ENCODE peak calls at places on chromosomes 3 and 15, in seven cellular contexts. Y is HCT116, U is MM.1S, O is PC-3, X is GM23248, I is hepatocyte, E is SK-N-SH. H is an unnamed sample.

GRCh38 chr3:73766599-73767378 is 142.0 kb upstream of the PDZRN3 start:
- DNase-seq in I (peak; percentile 38), U (no peak), E (peak; percentile 34), X (peak; percentile 84), O (no peak), Y (no peak), H (peak; percentile 3)

GRCh38 chr3:164221297-164221696 is 857.0 kb downstream of the SI start:
- DNase-seq in I (no peak), E (no peak), X (no peak), Y (no peak), O (no peak), U (no peak), H (no peak)

GRCh38 chr3:113264741-113265140 is 53.4 kb downstream of the BOC start:
- DNase-seq in I (no peak), X (no peak), O (no peak), E (no peak), Y (no peak), U (no peak), H (peak; percentile 44)

GRCh38 chr15:56052389-56053045 is 59.1 kb upstream of the NEDD4 start:
- DNase-seq in O (peak; percentile 67), X (peak; percentile 71), U (peak; percentile 60), I (peak; percentile 65), E (peak; percentile 36), Y (peak; percentile 57), H (peak; percentile 76)

GRCh38 chr3:47578119-47578630 is 490 bp downstream of the CSPG5 start:
- DNase-seq in E (peak; percentile 93), I (peak; percentile 44), X (peak; percentile 53), Y (no peak), U (peak; percentile 23), O (no peak), H (peak; percentile 56)

GRCh38 chr3:147404800-147405551 is 1.4 kb downstream of the ZIC4 start:
- DNase-seq in X (no peak), I (no peak), Y (no peak), E (no peak), O (no peak), U (no peak), H (peak; percentile 61)

GRCh38 chr15:34812369-34812768 is 17.0 kb upstream of the ACTC1 start:
- DNase-seq in O (no peak), I (no peak), U (peak; percentile 37), X (peak; percentile 79), Y (no peak), E (no peak), H (no peak)

GRCh38 chr15:95086543-95087252 is 855.3 kb downstream of the MCTP2 start:
- DNase-seq in E (no peak), Y (peak; percentile 8), I (peak; percentile 40), X (no peak), O (no peak), U (no peak), H (no peak)

GRCh38 chr15:83855956-83856355 is 202.0 kb downstream of the ADAMTSL3 start:
- DNase-seq in U (no peak), Y (no peak), X (peak; percentile 42), I (no peak), O (no peak), E (no peak), H (no peak)

GRCh38 chr3:51389423-51390183 is 1.5 kb upstream of the RBM15B start:
- DNase-seq in I (peak; percentile 78), E (peak; percentile 84), X (peak; percentile 74), U (peak; percentile 52), O (peak; percentile 34), Y (no peak), H (peak; percentile 85)

GRCh38 chr3:74465652-74466415 is 148.6 kb downstream of the CNTN3 start:
- DNase-seq in E (no peak), Y (no peak), I (no peak), O (no peak), U (no peak), X (peak; percentile 69), H (no peak)

GRCh38 chr15:66489179-66489791 is 8.3 kb downstream of the SNAPC5 start:
- DNase-seq in X (no peak), Y (no peak), O (no peak), U (no peak), I (no peak), E (no peak), H (no peak)

GRCh38 chr3:151795276-151795675 is 18.6 kb upstream of the AADAC start:
- DNase-seq in I (no peak), U (no peak), E (no peak), O (peak; percentile 97), X (peak; percentile 76), Y (no peak), H (no peak)

GRCh38 chr3:17179381-17180205 is 294.8 kb downstream of the PLCL2 start:
- DNase-seq in Y (no peak), I (no peak), E (no peak), U (no peak), O (no peak), X (peak; percentile 47), H (no peak)

GRCh38 chr15:34373951-34374350 is 7.0 kb upstream of the LPCAT4 start:
- DNase-seq in Y (no peak), O (no peak), X (no peak), E (no peak), I (no peak), U (no peak), H (no peak)

GRCh38 chr15:71781179-71781964 is 29.0 kb upstream of the NR2E3 start:
- DNase-seq in E (no peak), O (no peak), U (no peak), I (no peak), X (peak; percentile 70), Y (no peak), H (no peak)

GRCh38 chr15:48493084-48493762 is 152.3 kb downstream of the FBN1 start:
- DNase-seq in E (no peak), X (peak; percentile 96), U (no peak), Y (no peak), O (peak; percentile 44), I (no peak), H (no peak)

GRCh38 chr3:122251428-122251827 is 68.0 kb downstream of the CASR start:
- DNase-seq in Y (no peak), U (no peak), E (no peak), X (no peak), O (no peak), I (no peak), H (no peak)

GRCh38 chr3:122247087-122247824 is 63.8 kb downstream of the CASR start:
- DNase-seq in U (no peak), I (no peak), E (no peak), O (no peak), X (no peak), Y (no peak), H (no peak)

GRCh38 chr3:122245513-122246174 is 62.2 kb downstream of the CASR start:
- DNase-seq in I (no peak), U (peak; percentile 48), O (peak; percentile 27), Y (no peak), E (no peak), X (peak; percentile 60), H (no peak)

GRCh38 chr3:122246214-122246613 is 62.7 kb downstream of the CASR start:
- DNase-seq in X (peak; percentile 32), U (peak; percentile 31), Y (no peak), I (no peak), E (no peak), O (no peak), H (no peak)

GRCh38 chr3:122247825-122248185 is 64.3 kb downstream of the CASR start:
- DNase-seq in O (no peak), I (no peak), U (no peak), X (peak; percentile 11), E (no peak), Y (no peak), H (no peak)
- TF ChIP-seq EZH2phosphoT487 in O (no peak), I (no peak), U (no peak), X (no peak), E (no peak), Y (no peak), H (no peak)

GRCh38 chr15:43107741-43108140 is 1.9 kb upstream of the UBR1 start:
- DNase-seq in O (no peak), X (no peak), Y (no peak), E (no peak), U (no peak), I (no peak), H (no peak)

GRCh38 chr15:43106486-43106829 is 620 bp upstream of the UBR1 start:
- DNase-seq in X (no peak), Y (no peak), O (no peak), I (no peak), U (no peak), E (no peak), H (no peak)

GRCh38 chr15:43104426-43104825 is 1.4 kb downstream of the UBR1 start:
- DNase-seq in U (no peak), I (no peak), E (no peak), O (peak; percentile 42), X (peak; percentile 19), Y (peak; percentile 39), H (no peak)

GRCh38 chr15:43105077-43105769 is 615 bp downstream of the UBR1 start:
- DNase-seq in X (peak; percentile 50), U (peak; percentile 42), Y (no peak), I (peak; percentile 43), O (peak; percentile 17), E (peak; percentile 21), H (peak; percentile 18)

DNA sequence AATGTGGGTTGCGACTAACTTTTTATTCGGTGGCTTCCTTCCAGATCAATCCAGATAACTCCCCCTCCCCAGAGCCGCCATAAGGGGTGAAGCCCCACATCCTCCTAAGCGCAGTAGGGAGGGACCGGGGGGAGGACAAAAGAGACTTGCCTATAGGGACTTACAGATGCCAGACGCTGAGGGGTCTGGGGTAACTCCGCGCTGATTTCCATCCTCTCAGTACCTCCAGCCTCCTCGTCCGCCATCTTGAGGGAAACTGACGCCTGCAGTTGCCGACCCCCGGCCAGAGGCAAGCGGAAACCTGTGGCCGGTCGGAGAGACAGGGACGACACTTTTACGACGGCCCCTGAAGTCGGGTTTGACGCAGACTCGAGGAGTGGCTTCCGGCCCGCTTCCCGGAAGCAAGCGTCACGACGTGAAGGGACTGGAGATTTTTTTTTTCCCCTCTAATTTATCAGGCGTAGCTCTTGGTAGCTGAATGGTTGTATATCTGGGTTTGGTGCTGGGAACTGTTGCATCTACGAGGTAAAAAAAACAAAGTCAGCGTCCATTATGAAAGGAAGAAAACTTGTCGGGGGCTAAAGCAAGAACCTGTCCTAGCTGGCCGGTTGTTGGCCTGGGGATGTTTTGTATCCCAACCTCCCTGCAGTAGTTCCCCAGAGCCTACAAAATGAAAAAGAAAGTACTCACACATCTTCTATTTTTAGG is at the start of gene UBR1:
- DNase-seq in X (peak; percentile 97), Y (peak; percentile 87), U (peak; percentile 92), O (peak; percentile 86), I (peak; percentile 94), E (peak; percentile 87), H (peak; percentile 97)
- TF ChIP-seq EZH2phosphoT487 in X (no peak), Y (no peak), U (no peak), O (no peak), I (no peak), E (no peak), H (no peak)

DNA sequence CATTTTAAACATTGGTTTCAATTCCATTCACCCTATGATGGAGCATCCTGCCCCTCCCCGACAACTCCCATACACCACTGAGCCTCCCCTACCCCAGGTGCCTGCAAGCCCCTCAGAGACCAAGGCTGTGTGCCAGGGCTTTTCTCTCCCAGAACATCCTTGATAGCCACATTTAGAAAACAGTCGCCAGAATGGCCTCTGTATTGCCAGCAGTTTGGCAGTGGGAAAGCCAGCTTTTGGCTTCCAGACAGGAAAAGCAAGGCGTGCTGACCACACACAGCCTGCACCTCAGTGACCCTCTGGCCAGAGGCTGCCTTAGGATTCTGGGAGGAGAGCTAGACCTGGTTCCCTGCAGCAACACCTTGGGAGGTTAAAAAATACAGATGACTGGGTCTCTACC is 18.2 kb upstream of the HRH1 start:
- DNase-seq in U (no peak), O (peak; percentile 41), I (no peak), Y (no peak), E (no peak), X (peak; percentile 46), H (no peak)
- TF ChIP-seq EZH2phosphoT487 in U (no peak), O (no peak), I (no peak), Y (no peak), E (no peak), X (no peak), H (no peak)

GRCh38 chr3:27458929-27459328 is 25.3 kb downstream of the SLC4A7 start:
- DNase-seq in I (no peak), X (no peak), U (no peak), O (no peak), E (no peak), Y (no peak), H (no peak)
- TF ChIP-seq EZH2phosphoT487 in I (no peak), X (no peak), U (no peak), O (no peak), E (no peak), Y (no peak), H (no peak)

H was measured in GM23338.